ENCODE peak calls at places on chromosomes 11 and 22, in eight cellular contexts. S is AG08395; B is stimulated activated CD4-positive, alpha-beta T cell treated with anti-CD3 and anti-CD28 coated beads, Interleukin-1b, Interleukin-23, amount 100 ng/mL, for 24 hours; F is effector memory CD8-positive, alpha-beta T cell; D is kidney tubule cell; I is fibroblast of villous mesenchyme; U is C1 segment of cervical spinal cord; K is cardiac fibroblast. C is an unnamed sample.

GRCh38 chr11:116328410-116328809 is 444.4 kb downstream of the BUD13 start:
- DNase-seq in F (no peak), S (no peak), I (no peak), B (no peak), U (no peak), D (no peak), K (no peak), C (no peak)

GRCh38 chr22:19972652-19973550 is 31.3 kb upstream of the TXNRD2 start:
- DNase-seq in I (no peak), F (no peak), S (no peak), U (no peak), K (no peak), B (no peak), D (no peak), C (no peak)

GRCh38 chr11:133697603-133698002 is 147.7 kb downstream of the SPATA19 start:
- DNase-seq in U (no peak), F (no peak), D (no peak), S (no peak), B (no peak), K (no peak), I (no peak), C (no peak)

GRCh38 chr11:74680703-74681531 is 50.3 kb downstream of the CHRDL2 start:
- DNase-seq in F (no peak), K (no peak), D (no peak), S (no peak), I (no peak), U (no peak), B (no peak), C (no peak)

GRCh38 chr11:2991477-2992233 is 474 bp downstream of the NAP1L4 start:
- DNase-seq in F (no peak), I (peak), B (no peak), D (no peak), K (peak), U (no peak), S (peak), C (no peak)

GRCh38 chr11:71581826-71582225 is 849 bp downstream of the KRTAP5-11 start:
- DNase-seq in F (no peak), I (no peak), B (no peak), S (no peak), U (no peak), D (peak), K (no peak), C (no peak)

GRCh38 chr11:128790200-128790599 is 76.9 kb downstream of the KCNJ1 start:
- DNase-seq in U (peak), D (no peak), K (peak), B (no peak), F (no peak), I (peak), S (peak), C (no peak)

GRCh38 chr11:76646882-76647534 is 23.5 kb downstream of the LRRC32 start:
- DNase-seq in F (no peak), B (no peak), U (no peak), S (no peak), K (no peak), D (no peak), I (no peak), C (no peak)

GRCh38 chr11:9688716-9689511 is 25.0 kb downstream of the SWAP70 start:
- DNase-seq in U (no peak), B (no peak), S (peak), I (peak), F (no peak), D (peak), K (peak), C (no peak)

GRCh38 chr22:30181459-30182353 is 64.9 kb downstream of the LIF start:
- DNase-seq in F (no peak), I (peak), U (no peak), K (no peak), B (no peak), D (no peak), S (no peak), C (no peak)

GRCh38 chr22:37240941-37241320 is 3.1 kb downstream of the RAC2 start:
- DNase-seq in U (no peak), I (no peak), K (no peak), B (no peak), S (no peak), F (no peak), D (no peak), C (no peak)

GRCh38 chr11:91981995-91982394 is 242.6 kb upstream of the FAT3 start:
- DNase-seq in F (no peak), I (peak), S (peak), K (peak), U (no peak), D (peak), B (no peak), C (no peak)

GRCh38 chr22:17779286-17780115 is 5.2 kb upstream of the BID start:
- DNase-seq in U (no peak), I (no peak), D (no peak), K (no peak), F (no peak), S (no peak), B (no peak), C (no peak)

GRCh38 chr11:120219157-120219934 is 8.5 kb downstream of the OAF start:
- DNase-seq in I (peak), D (no peak), B (no peak), S (no peak), F (no peak), K (no peak), U (no peak), C (no peak)

GRCh38 chr22:50436134-50436830 is 38.6 kb downstream of the SBF1 start:
- DNase-seq in F (no peak), K (no peak), I (no peak), D (no peak), B (no peak), U (no peak), S (no peak), C (peak)

GRCh38 chr11:132032555-132032954 is 662.1 kb downstream of the NTM start:
- DNase-seq in U (no peak), S (peak), D (no peak), F (no peak), B (no peak), K (peak), I (peak), C (no peak)

GRCh38 chr11:77174559-77174958 is 46.5 kb downstream of the MYO7A start:
- DNase-seq in I (no peak), S (no peak), D (no peak), U (no peak), F (no peak), B (no peak), K (no peak), C (no peak)

GRCh38 chr11:1515082-1516060 is 28.8 kb upstream of the MOB2 start:
- DNase-seq in K (peak), U (peak), I (peak), S (peak), D (peak), B (peak), F (peak), C (peak)

GRCh38 chr22:39908737-39909136 is 7.9 kb downstream of the GRAP2 start:
- DNase-seq in D (peak), I (no peak), U (no peak), K (no peak), F (no peak), B (no peak), S (peak), C (peak)

GRCh38 chr11:69295995-69296889 is 2.3 kb downstream of the MYEOV start:
- DNase-seq in K (peak), S (peak), U (no peak), F (no peak), D (no peak), B (no peak), I (peak), C (peak)

GRCh38 chr11:109421981-109422590 is at the start of gene C11orf87:
- DNase-seq in F (no peak), D (no peak), B (no peak), S (peak), K (peak), I (no peak), U (no peak), C (no peak)

GRCh38 chr11:90364527-90364926 is 141.7 kb upstream of the CHORDC1 start:
- DNase-seq in D (no peak), S (no peak), K (no peak), U (no peak), F (no peak), B (no peak), I (no peak), C (no peak)

GRCh38 chr11:117809236-117810055 is 12.4 kb upstream of the DSCAML1 start:
- DNase-seq in F (no peak), S (peak), I (peak), K (peak), U (peak), D (peak), B (no peak), C (no peak)

GRCh38 chr11:86773009-86773408 is 27.3 kb upstream of the PRSS23 start:
- DNase-seq in B (no peak), K (no peak), U (no peak), S (no peak), F (no peak), I (no peak), D (peak), C (no peak)

GRCh38 chr22:24503137-24503850 is 8.2 kb downstream of the UPB1 start:
- DNase-seq in B (peak), F (peak), S (peak), D (peak), U (peak), K (peak), I (peak), C (peak)

GRCh38 chr11:88520391-88520790 is 182.9 kb upstream of the CTSC start:
- DNase-seq in S (no peak), D (peak), K (peak), U (no peak), F (no peak), B (no peak), I (peak), C (no peak)

GRCh38 chr11:76216536-76217326 is 10.4 kb upstream of the WNT11 start:
- DNase-seq in D (no peak), B (no peak), F (no peak), U (no peak), K (no peak), S (no peak), I (no peak), C (no peak)

GRCh38 chr11:84247931-84248330 is 961.8 kb upstream of the CCDC90B start:
- DNase-seq in D (peak), F (no peak), K (peak), B (no peak), I (no peak), S (no peak), U (no peak), C (no peak)

GRCh38 chr22:39084666-39085065 is 7.6 kb downstream of the APOBEC3G start:
- DNase-seq in K (no peak), S (no peak), I (no peak), B (no peak), F (no peak), D (no peak), U (no peak), C (no peak)

GRCh38 chr11:76670475-76671235 is at the start of gene LRRC32:
- DNase-seq in B (no peak), S (peak), F (no peak), I (no peak), U (no peak), K (peak), D (no peak), C (peak)

GRCh38 chr11:72589802-72590761 is 84.1 kb downstream of the PDE2A start:
- DNase-seq in I (no peak), S (no peak), D (peak), U (no peak), F (peak), K (peak), B (no peak), C (peak)

GRCh38 chr11:118883368-118884071 is at the start of gene CXCR5:
- DNase-seq in K (no peak), S (no peak), U (no peak), D (peak), F (no peak), I (no peak), B (no peak), C (no peak)

GRCh38 chr11:102935514-102935913 is 20.0 kb downstream of the MMP13 start:
- DNase-seq in D (no peak), U (no peak), F (no peak), I (no peak), S (no peak), K (no peak), B (no peak), C (no peak)

GRCh38 chr11:77088236-77089003 is 14.2 kb upstream of the OMP start:
- DNase-seq in B (no peak), S (no peak), D (no peak), F (no peak), I (no peak), K (no peak), U (no peak), C (no peak)

GRCh38 chr11:75554258-75555022 is 7.6 kb upstream of the SERPINH1 start:
- DNase-seq in K (peak), I (peak), S (peak), D (no peak), B (no peak), F (no peak), U (peak), C (no peak)